ENCODE peak calls at places on chromosome 6, in ten cellular contexts. H is GM18507; G is iris pigment epithelial cell; X is SK-N-DZ; C is BJ; M is A549; N is T-helper 2 cell; I is uterus; E is stimulated activated CD4-positive, alpha-beta T cell treated with anti-CD3 and anti-CD28 coated beads, Interleukin-4, amount 100 ng/mL, for 24 hours; V is sigmoid colon. P is an unnamed sample.

GRCh38 chr6:29933955-29934354 is 8.4 kb upstream of the HLA-A start:
- DNase-seq in C (no peak), N (no peak), H (no peak), I (no peak), X (no peak), E (no peak), V (no peak), G (no peak), M (no peak), P (no peak)

GRCh38 chr6:161828355-161828754 is 554.5 kb upstream of the AGPAT4 start:
- DNase-seq in V (no peak), E (no peak), I (no peak), N (no peak), G (no peak), C (no peak), H (no peak), M (no peak), X (peak), P (no peak)

GRCh38 chr6:35046098-35046497 is 95.0 kb downstream of the TCP11 start:
- DNase-seq in H (no peak), C (no peak), G (no peak), I (no peak), M (no peak), X (no peak), E (no peak), V (no peak), N (no peak), P (peak)

GRCh38 chr6:117267766-117268534 is 2.6 kb downstream of the VGLL2 start:
- DNase-seq in E (no peak), H (no peak), C (no peak), I (no peak), G (no peak), V (no peak), N (no peak), X (no peak), M (no peak), P (peak)

GRCh38 chr6:88761237-88762031 is 202.0 kb downstream of the RNGTT start:
- DNase-seq in G (no peak), C (no peak), H (no peak), M (no peak), E (no peak), V (no peak), I (no peak), X (no peak), N (no peak), P (no peak)

GRCh38 chr6:69084746-69085335 is 449.8 kb downstream of the ADGRB3 start:
- DNase-seq in G (peak), M (no peak), N (no peak), C (no peak), I (no peak), E (no peak), H (no peak), X (no peak), V (no peak), P (no peak)

GRCh38 chr6:45703041-45703739 is 312.5 kb downstream of the CLIC5 start:
- DNase-seq in I (no peak), E (no peak), V (no peak), M (no peak), H (no peak), N (no peak), X (no peak), G (peak), C (no peak), P (no peak)

GRCh38 chr6:44667226-44667625 is 279.7 kb downstream of the CDC5L start:
- DNase-seq in M (no peak), N (no peak), I (no peak), X (no peak), V (no peak), H (no peak), E (no peak), G (peak), C (peak), P (peak)

GRCh38 chr6:90753820-90754604 is 167.1 kb upstream of the MAP3K7 start:
- DNase-seq in N (no peak), X (no peak), C (no peak), V (no peak), G (no peak), E (no peak), H (no peak), I (no peak), M (no peak), P (no peak)

GRCh38 chr6:35400901-35401311 is 51.2 kb upstream of the FANCE start:
- DNase-seq in E (no peak), I (no peak), G (no peak), V (no peak), X (peak), N (no peak), C (no peak), H (no peak), M (no peak), P (no peak)

GRCh38 chr6:123022980-123023379 is 26.9 kb downstream of the CLVS2 start:
- DNase-seq in G (peak), E (no peak), I (no peak), V (no peak), X (no peak), M (no peak), H (no peak), C (no peak), N (no peak), P (no peak)

GRCh38 chr6:72758901-72759300 is 137.0 kb downstream of the KCNQ5 start:
- DNase-seq in M (no peak), I (no peak), V (no peak), G (no peak), N (no peak), C (no peak), E (no peak), H (no peak), X (no peak), P (no peak)

GRCh38 chr6:34232901-34233300 is 3.8 kb upstream of the HMGA1 start:
- DNase-seq in N (no peak), I (no peak), C (no peak), H (no peak), M (no peak), X (no peak), G (no peak), V (no peak), E (no peak), P (no peak)

GRCh38 chr6:961407-961930 is 268.5 kb upstream of the EXOC2 start:
- DNase-seq in M (no peak), E (no peak), V (no peak), X (no peak), C (no peak), N (no peak), H (no peak), I (no peak), G (no peak), P (no peak)